ENCODE peak calls at places on chromosome 22, in eight cellular contexts. T is prostate gland, A is AG08395, E is OCI-M1, M is mucosa of descending colon, B is psoas muscle, C is Daoy, X is fibroblast of the conjunctiva. Y is an unnamed sample.

GRCh38 chr22:39115976-39116621 is 19.1 kb downstream of the APOBEC3H start:
- DNase-seq in B (peak), C (no peak), M (no peak), T (no peak), E (no peak), X (no peak), A (no peak), Y (no peak)

GRCh38 chr22:47069270-47069669 is 306.8 kb downstream of the TBC1D22A start:
- DNase-seq in X (no peak), T (no peak), E (no peak), M (no peak), B (no peak), A (no peak), C (no peak), Y (no peak)

GRCh38 chr22:41695211-41695610 is 4.1 kb upstream of the MEI1 start:
- DNase-seq in M (no peak), T (no peak), E (no peak), A (no peak), X (no peak), B (no peak), C (no peak), Y (no peak)

GRCh38 chr22:41917906-41918791 is 3.3 kb upstream of the SHISA8 start:
- DNase-seq in A (peak), T (no peak), E (peak), M (no peak), B (peak), X (no peak), C (peak), Y (peak)

GRCh38 chr22:44396021-44396726 is 83.4 kb upstream of the SHISAL1 start:
- DNase-seq in B (peak), A (no peak), T (no peak), M (peak), X (no peak), E (no peak), C (no peak), Y (no peak)

GRCh38 chr22:39577900-39578299 is 7.3 kb downstream of the CACNA1I start:
- DNase-seq in T (no peak), E (no peak), M (no peak), B (no peak), A (no peak), C (no peak), X (no peak), Y (no peak)

GRCh38 chr22:49490692-49491091 is 337.0 kb downstream of the BRD1 start:
- DNase-seq in E (no peak), X (no peak), T (no peak), M (no peak), B (no peak), C (no peak), A (no peak), Y (no peak)

GRCh38 chr22:32661737-32662586 is 139.5 kb upstream of the TIMP3 start:
- DNase-seq in C (no peak), A (peak), B (no peak), X (no peak), M (no peak), T (no peak), E (no peak), Y (no peak)

GRCh38 chr22:50175921-50176849 is 5.7 kb downstream of the PANX2 start:
- DNase-seq in C (no peak), T (no peak), A (no peak), M (peak), X (no peak), B (peak), E (no peak), Y (no peak)

GRCh38 chr22:48309115-48309705 is 1518.5 kb downstream of the BRD1 start:
- DNase-seq in M (no peak), B (no peak), E (no peak), T (no peak), A (no peak), C (no peak), X (no peak), Y (no peak)

GRCh38 chr22:46737105-46737975 is 712 bp downstream of the CERK start:
- DNase-seq in C (no peak), M (peak), E (peak), X (no peak), B (peak), T (no peak), A (peak), Y (peak)